ENCODE peak calls at places on chromosomes 5 and 9, in six cellular contexts. A is Panc1; Y is naive thymus-derived CD4-positive, alpha-beta T cell; F is hepatocyte; H is retinal pigment epithelial cell; B is foreskin fibroblast. P is an unnamed sample.

GRCh38 chr9:131886839-131887238 is 147.0 kb upstream of the RAPGEF1 start:
- DNase-seq in B (peak), A (no peak), F (no peak), H (no peak), Y (no peak), P (peak)

GRCh38 chr5:78647838-78648358 is 674 bp downstream of the LHFPL2 start:
- DNase-seq in B (peak), H (no peak), F (peak), A (no peak), Y (no peak), P (no peak)

GRCh38 chr5:10333154-10334006 is 20.1 kb upstream of the MARCHF6 start:
- DNase-seq in F (peak), A (no peak), B (no peak), Y (no peak), H (no peak), P (no peak)

GRCh38 chr9:93864029-93864428 is 91.1 kb downstream of the BARX1 start:
- DNase-seq in Y (no peak), A (no peak), F (peak), B (no peak), H (no peak), P (no peak)

GRCh38 chr9:128421474-128422010 is 885 bp downstream of the CERCAM start:
- DNase-seq in Y (peak), A (no peak), F (no peak), B (peak), H (no peak), P (no peak)

GRCh38 chr5:35202319-35203111 is 27.8 kb downstream of the PRLR start:
- DNase-seq in A (no peak), H (no peak), Y (peak), F (peak), B (peak), P (peak)

GRCh38 chr5:36900279-36900678 is 23.7 kb downstream of the NIPBL start:
- DNase-seq in A (no peak), F (no peak), Y (no peak), H (no peak), B (no peak), P (no peak)

GRCh38 chr9:123225374-123225813 is 43.0 kb downstream of the STRBP start:
- DNase-seq in B (peak), H (no peak), F (peak), A (peak), Y (peak), P (peak)

GRCh38 chr9:114285166-114285867 is 37.6 kb upstream of the ORM1 start:
- DNase-seq in Y (no peak), H (peak), F (peak), A (no peak), B (peak), P (peak)

GRCh38 chr9:109258619-109259321 is 62.1 kb downstream of the EPB41L4B start:
- DNase-seq in A (no peak), H (no peak), Y (no peak), B (no peak), F (no peak), P (no peak)

GRCh38 chr5:9545301-9545958 is 445 bp downstream of the SEMA5A start:
- DNase-seq in F (peak), A (no peak), Y (no peak), H (no peak), B (no peak), P (no peak)

GRCh38 chr9:137781906-137782585 is 95.5 kb upstream of the CACNA1B start:
- DNase-seq in Y (no peak), A (no peak), B (no peak), F (no peak), H (no peak), P (no peak)

GRCh38 chr5:151679421-151680155 is 7.1 kb downstream of the SPARC start:
- DNase-seq in Y (no peak), B (no peak), A (no peak), F (no peak), H (no peak), P (no peak)

GRCh38 chr9:136052433-136052880 is 42.6 kb downstream of the NACC2 start:
- DNase-seq in A (no peak), H (no peak), F (peak), Y (no peak), B (no peak), P (no peak)
- H3K4me3 ChIP-seq in A (peak), H (peak), F (no peak), Y (no peak), B (peak), P (no peak)

DNA sequence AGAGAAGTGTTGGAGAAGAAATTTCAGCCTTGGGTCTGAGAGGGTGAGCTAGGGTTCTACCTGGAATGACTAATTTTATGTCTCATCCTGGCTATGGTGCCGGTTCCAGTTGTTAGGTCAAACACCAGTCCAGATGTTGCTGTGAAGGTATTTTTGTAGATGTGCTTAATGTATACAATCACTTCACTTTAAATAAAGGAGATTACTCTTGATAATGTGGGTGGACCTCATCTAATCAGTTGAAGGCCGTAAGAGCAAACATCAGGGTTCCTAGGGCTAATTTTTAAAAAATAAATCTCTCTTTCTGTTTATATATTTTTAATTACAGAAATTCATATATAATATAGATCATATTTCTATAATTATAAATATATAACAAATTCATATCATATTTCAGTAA is 90.5 kb upstream of the GDNF start:
- DNase-seq in B (no peak), Y (no peak), F (no peak), A (no peak), H (no peak), P (no peak)
- H3K4me3 ChIP-seq in B (no peak), Y (no peak), F (no peak), A (no peak), H (no peak), P (no peak)

DNA sequence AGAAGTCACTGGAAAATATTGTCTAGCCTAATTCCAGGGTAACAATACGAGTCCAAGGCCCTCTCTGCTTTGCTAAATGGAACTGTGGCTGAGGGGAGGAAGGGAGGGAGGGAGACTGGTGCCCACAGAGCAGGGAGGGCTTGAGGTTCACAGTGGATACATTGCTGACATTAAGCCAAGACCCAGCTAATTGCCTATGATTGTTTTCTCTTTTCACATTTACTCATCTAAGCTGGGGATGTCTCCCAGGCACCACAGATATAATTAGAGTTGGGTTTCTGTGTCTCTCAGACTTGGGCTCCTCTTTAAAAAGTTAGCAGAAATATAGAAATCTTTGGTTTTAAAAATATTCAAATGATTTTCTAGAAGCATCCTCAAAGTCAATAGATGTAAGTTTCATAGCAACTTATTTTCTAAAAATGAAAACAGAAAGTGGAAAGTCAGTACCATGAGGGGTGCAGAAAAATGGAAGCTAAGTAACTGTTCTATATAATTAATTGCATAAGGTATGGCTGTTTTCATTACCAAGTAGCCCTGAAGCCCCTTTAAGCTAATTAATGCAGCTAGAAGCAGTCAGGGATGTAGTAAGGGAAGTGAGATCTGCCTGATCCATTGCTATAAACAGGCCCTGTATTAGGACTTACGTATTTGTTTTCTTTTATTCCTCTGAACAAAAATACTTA is 259.8 kb downstream of the NDUFS4 start:
- DNase-seq in H (no peak), B (no peak), Y (no peak), A (no peak), F (no peak), P (no peak)
- H3K4me3 ChIP-seq in H (no peak), B (no peak), Y (no peak), A (no peak), F (no peak), P (no peak)

GRCh38 chr9:3181049-3181953 is 337.4 kb upstream of the PUM3 start:
- DNase-seq in Y (peak), H (peak), A (no peak), F (peak), B (peak), P (no peak)
- H3K4me3 ChIP-seq in Y (no peak), H (peak), A (no peak), F (no peak), B (peak), P (peak)

GRCh38 chr5:40680741-40681350 is 1.1 kb downstream of the PTGER4 start:
- DNase-seq in A (no peak), H (no peak), Y (peak), F (no peak), B (no peak), P (no peak)

GRCh38 chr5:40682431-40683017 is 2.8 kb downstream of the PTGER4 start:
- DNase-seq in Y (no peak), B (no peak), F (no peak), A (no peak), H (no peak), P (no peak)

GRCh38 chr5:40681351-40682311 is 1.9 kb downstream of the PTGER4 start:
- DNase-seq in A (no peak), Y (peak), F (peak), B (peak), H (no peak), P (no peak)

GRCh38 chr5:40685191-40685590 is 5.5 kb downstream of the PTGER4 start:
- DNase-seq in H (no peak), B (no peak), F (no peak), A (no peak), Y (no peak), P (no peak)

GRCh38 chr5:40683351-40683750 is 3.6 kb downstream of the PTGER4 start:
- DNase-seq in Y (no peak), B (no peak), A (no peak), F (no peak), H (no peak), P (no peak)
- H3K4me3 ChIP-seq in Y (peak), B (no peak), A (peak), F (no peak), H (peak), P (peak)

GRCh38 chr5:25295067-25295466 is 650.3 kb upstream of the CDH10 start:
- DNase-seq in H (no peak), B (no peak), F (peak), Y (no peak), A (no peak), P (no peak)
- H3K4me3 ChIP-seq in H (no peak), B (no peak), F (no peak), Y (no peak), A (no peak), P (no peak)

GRCh38 chr5:149381261-149381985 is 2.3 kb upstream of the IL17B start:
- DNase-seq in F (no peak), H (no peak), A (no peak), B (no peak), Y (no peak), P (no peak)
- H3K4me3 ChIP-seq in F (no peak), H (no peak), A (no peak), B (no peak), Y (no peak), P (no peak)

GRCh38 chr5:4866131-4866659 is 273.9 kb upstream of the ADAMTS16 start:
- DNase-seq in A (no peak), F (no peak), Y (no peak), H (no peak), B (no peak), P (no peak)
- H3K4me3 ChIP-seq in A (no peak), F (no peak), Y (no peak), H (no peak), B (no peak), P (no peak)